ENCODE peak calls at places on chromosomes 3 and 15, in nine cellular contexts. V, U, W, X, C, Q, R, M and N are unnamed samples.

GRCh38 chr3:182325213-182325941 is 467.9 kb upstream of the ATP11B start:
- DNase-seq in Q (peak), C (no peak), V (no peak), R (no peak), U (peak), X (no peak), W (no peak), M (no peak), N (no peak)

GRCh38 chr15:62066663-62067447 is at the start of gene C2CD4A:
- DNase-seq in U (peak), C (peak), Q (peak), X (peak), W (peak), M (peak), R (peak), V (peak), N (no peak)

GRCh38 chr3:77189684-77190083 is 149.8 kb downstream of the ROBO2 start:
- DNase-seq in W (no peak), C (no peak), V (no peak), R (no peak), M (no peak), U (no peak), X (no peak), Q (no peak), N (no peak)

GRCh38 chr15:82802497-82802896 is 3.4 kb downstream of the FSD2 start:
- DNase-seq in U (no peak), C (no peak), R (peak), Q (no peak), M (no peak), X (no peak), V (no peak), W (no peak), N (no peak)

GRCh38 chr3:164235239-164235728 is 843.0 kb downstream of the SI start:
- DNase-seq in M (no peak), R (no peak), C (no peak), W (no peak), Q (no peak), U (no peak), V (no peak), X (no peak), N (no peak)

GRCh38 chr3:46663611-46664135 is 29.8 kb downstream of the ALS2CL start:
- DNase-seq in X (no peak), Q (peak), V (peak), R (peak), M (peak), W (peak), U (peak), C (no peak), N (no peak)

GRCh38 chr15:50883903-50884302 is 24.6 kb upstream of the AP4E1 start:
- DNase-seq in R (peak), W (no peak), C (peak), V (no peak), X (peak), M (no peak), U (peak), Q (peak), N (no peak)

GRCh38 chr15:77819271-77819806 is 186.6 kb upstream of the LINGO1 start:
- DNase-seq in R (no peak), W (no peak), Q (no peak), X (no peak), C (no peak), V (peak), U (no peak), M (no peak), N (no peak)

GRCh38 chr3:129555176-129555575 is 12.2 kb downstream of the H1-8 start:
- DNase-seq in X (no peak), R (no peak), W (no peak), V (no peak), C (no peak), Q (no peak), M (no peak), U (no peak), N (no peak)